ENCODE peak calls at places on chromosomes 6 and 20, in nine cellular contexts. Z is caudate nucleus; Y is substantia nigra; Q is LNCaP clone FGC; R is stimulated activated CD8-positive, alpha-beta memory T cell treated with anti-CD3 and anti-CD28 coated beads, Interleukin-15, amount 100 ng/mL, for 1 hour; F is GM20000; S is AG09319; P is Daoy; W is GM12865. E is an unnamed sample.

GRCh38 chr20:5197847-5198650 is 71.2 kb downstream of the CDS2 start:
- DNase-seq in P (no peak), F (no peak), Q (no peak), R (no peak), W (no peak), Z (no peak), S (no peak), Y (no peak), E (no peak)

GRCh38 chr20:16459019-16459700 is 114.1 kb downstream of the KIF16B start:
- DNase-seq in P (peak; percentile 78), Y (no peak), W (no peak), R (no peak), S (peak; percentile 47), F (no peak), Z (no peak), Q (peak; percentile 8), E (peak; percentile 63)

GRCh38 chr6:151763303-151763702 is 44.2 kb upstream of the ESR1 start:
- DNase-seq in W (no peak), R (no peak), F (no peak), S (no peak), Z (no peak), P (peak; percentile 6), Q (no peak), Y (no peak), E (no peak)

GRCh38 chr6:161079566-161080262 is 88.1 kb downstream of the MAP3K4 start:
- DNase-seq in S (no peak), Y (no peak), R (peak; percentile 3), Q (no peak), F (no peak), W (no peak), Z (no peak), P (peak; percentile 89), E (peak; percentile 35)

GRCh38 chr20:37538003-37538402 is 10.3 kb upstream of the BLCAP start:
- DNase-seq in S (no peak), W (no peak), Z (no peak), R (no peak), Y (no peak), P (peak; percentile 73), Q (no peak), F (no peak), E (peak; percentile 34)

GRCh38 chr6:130176378-130176777 is 46.4 kb downstream of the SAMD3 start:
- DNase-seq in Y (no peak), Q (no peak), S (no peak), W (no peak), R (no peak), Z (no peak), P (no peak), F (no peak), E (no peak)

GRCh38 chr20:43744966-43745733 is 18.3 kb upstream of the GTSF1L start:
- DNase-seq in W (no peak), S (no peak), P (no peak), F (no peak), Q (no peak), R (no peak), Y (no peak), Z (no peak), E (no peak)

GRCh38 chr6:20377623-20378265 is 23.9 kb upstream of the E2F3 start:
- DNase-seq in R (no peak), P (peak; percentile 63), W (peak; percentile 23), S (peak; percentile 57), Q (no peak), Z (no peak), F (no peak), Y (no peak), E (peak; percentile 54)

GRCh38 chr20:63750807-63751470 is 11.4 kb downstream of the SLC2A4RG start:
- DNase-seq in F (no peak), Z (no peak), Y (no peak), W (no peak), S (no peak), R (no peak), P (no peak), Q (no peak), E (no peak)

GRCh38 chr20:47351643-47352331 is 4.7 kb downstream of the ZMYND8 start:
- DNase-seq in P (no peak), R (no peak), Z (no peak), S (no peak), Y (no peak), W (peak; percentile 65), Q (no peak), F (no peak), E (no peak)

GRCh38 chr6:41167173-41167963 is 4.5 kb upstream of the TREM2 start:
- DNase-seq in P (no peak), Q (peak; percentile 18), R (no peak), F (no peak), S (no peak), Z (no peak), Y (no peak), W (no peak), E (no peak)

GRCh38 chr6:13517116-13517515 is 29.7 kb upstream of the GFOD1 start:
- DNase-seq in F (no peak), Y (no peak), P (no peak), Z (no peak), R (no peak), S (no peak), W (no peak), Q (no peak), E (no peak)